ENCODE peak calls at places on chromosomes 5 and 9, in six cellular contexts. W is left ventricle myocardium inferior; R is hepatocyte; B is psoas muscle; I is RWPE1; S is CD4-positive, alpha-beta T cell. E is an unnamed sample.
A peak's percentile ranks its signal among the peaks of the same experiment; 100 is the strongest.

GRCh38 chr5:95781101-95781583 is 41.4 kb downstream of the GLRX start:
- DNase-seq in W (peak; percentile 78), R (peak; percentile 88), B (peak; percentile 88), I (peak; percentile 81), S (peak; percentile 57), E (peak; percentile 45)

GRCh38 chr5:178249191-178249989 is 16.8 kb upstream of the PHYKPL start:
- DNase-seq in W (peak; percentile 42), R (no peak), B (no peak), I (peak; percentile 58), S (no peak), E (peak; percentile 79)

GRCh38 chr5:32225445-32225844 is 51.3 kb upstream of the GOLPH3 start:
- DNase-seq in W (no peak), R (no peak), B (no peak), I (no peak), S (no peak), E (peak; percentile 44)

GRCh38 chr9:129748249-129748648 is 4.6 kb downstream of the PTGES start:
- DNase-seq in W (no peak), R (no peak), B (no peak), I (peak; percentile 65), S (no peak), E (no peak)

GRCh38 chr9:22528485-22528884 is 81.9 kb downstream of the DMRTA1 start:
- DNase-seq in W (no peak), R (peak; percentile 8), B (no peak), I (no peak), S (no peak), E (no peak)

GRCh38 chr9:137436761-137437600 is 4.2 kb downstream of the ENTPD8 start:
- DNase-seq in W (no peak), R (no peak), B (peak; percentile 23), I (no peak), S (no peak), E (no peak)

GRCh38 chr9:111276723-111277122 is 53.3 kb downstream of the OR2K2 start:
- DNase-seq in W (no peak), R (no peak), B (no peak), I (no peak), S (no peak), E (no peak)

GRCh38 chr9:118577121-118577520 is 792.1 kb downstream of the BRINP1 start:
- DNase-seq in W (no peak), R (no peak), B (no peak), I (peak; percentile 65), S (no peak), E (no peak)

GRCh38 chr9:25207402-25207801 is 470.8 kb downstream of the TUSC1 start:
- DNase-seq in W (no peak), R (no peak), B (no peak), I (no peak), S (no peak), E (no peak)

GRCh38 chr5:172559004-172559932 is 81.8 kb upstream of the NEURL1B start:
- DNase-seq in W (peak; percentile 71), R (peak; percentile 38), B (peak; percentile 77), I (peak; percentile 92), S (no peak), E (peak; percentile 54)

GRCh38 chr5:89735108-89735507 is 674.4 kb downstream of the CETN3 start:
- DNase-seq in W (no peak), R (no peak), B (no peak), I (no peak), S (no peak), E (no peak)

GRCh38 chr5:121273818-121274433 is 577.8 kb upstream of the FTMT start:
- DNase-seq in W (no peak), R (peak; percentile 63), B (no peak), I (peak; percentile 84), S (no peak), E (peak; percentile 31)

GRCh38 chr5:61306531-61307195 is 25.4 kb upstream of the ZSWIM6 start:
- DNase-seq in W (no peak), R (peak; percentile 76), B (no peak), I (no peak), S (no peak), E (peak; percentile 59)

GRCh38 chr9:35035851-35036701 is 36.3 kb downstream of the VCP start:
- DNase-seq in W (peak; percentile 71), R (no peak), B (peak; percentile 69), I (no peak), S (peak; percentile 38), E (peak; percentile 5)

GRCh38 chr5:173053041-173053440 is 3.1 kb upstream of the CREBRF start:
- DNase-seq in W (no peak), R (no peak), B (no peak), I (no peak), S (no peak), E (no peak)

GRCh38 chr5:73039082-73039481 is 81.3 kb upstream of the TMEM171 start:
- DNase-seq in W (no peak), R (no peak), B (no peak), I (no peak), S (no peak), E (no peak)

GRCh38 chr5:134547579-134547978 is 22.1 kb downstream of the JADE2 start:
- DNase-seq in W (peak; percentile 33), R (peak; percentile 51), B (peak; percentile 81), I (peak; percentile 75), S (no peak), E (no peak)

GRCh38 chr9:126326228-126327015 is at the start of gene MVB12B:
- DNase-seq in W (peak; percentile 46), R (peak; percentile 73), B (peak; percentile 78), I (peak; percentile 62), S (peak; percentile 38), E (no peak)

GRCh38 chr5:135210286-135211055 is 176.4 kb upstream of the PITX1 start:
- DNase-seq in W (no peak), R (no peak), B (no peak), I (no peak), S (no peak), E (no peak)

GRCh38 chr5:117336208-117336607 is 761.6 kb upstream of the SEMA6A start:
- DNase-seq in W (no peak), R (no peak), B (no peak), I (no peak), S (no peak), E (no peak)

GRCh38 chr5:110625376-110625999 is 101.0 kb downstream of the TMEM232 start:
- DNase-seq in W (no peak), R (peak; percentile 57), B (no peak), I (peak; percentile 25), S (no peak), E (peak; percentile 18)

GRCh38 chr9:112166176-112167140 is 8.6 kb downstream of the SUSD1 start:
- DNase-seq in W (no peak), R (peak; percentile 58), B (peak; percentile 70), I (peak; percentile 85), S (no peak), E (no peak)

GRCh38 chr5:179080724-179081123 is 20.6 kb downstream of the ZNF354C start:
- DNase-seq in W (no peak), R (no peak), B (no peak), I (no peak), S (no peak), E (no peak)

GRCh38 chr9:91836515-91836914 is 113.5 kb downstream of the ROR2 start:
- DNase-seq in W (peak; percentile 36), R (no peak), B (no peak), I (no peak), S (no peak), E (no peak)

GRCh38 chr9:95494416-95495371 is 22.1 kb downstream of the PTCH1 start:
- DNase-seq in W (no peak), R (peak; percentile 42), B (no peak), I (peak; percentile 66), S (peak; percentile 91), E (no peak)

GRCh38 chr9:91939953-91940352 is 10.1 kb downstream of the ROR2 start:
- DNase-seq in W (no peak), R (no peak), B (no peak), I (no peak), S (no peak), E (no peak)

GRCh38 chr9:78325343-78325742 is 28.4 kb downstream of the PSAT1 start:
- DNase-seq in W (no peak), R (peak; percentile 51), B (no peak), I (no peak), S (no peak), E (peak; percentile 28)

GRCh38 chr9:109118802-109119438 is 827 bp downstream of the TMEM245 start:
- DNase-seq in W (no peak), R (peak; percentile 23), B (peak; percentile 62), I (peak; percentile 54), S (no peak), E (no peak)

GRCh38 chr9:21696411-21696865 is 106.0 kb upstream of the MTAP start:
- DNase-seq in W (no peak), R (no peak), B (peak; percentile 43), I (no peak), S (no peak), E (no peak)

GRCh38 chr9:32395483-32396216 is 11.2 kb downstream of the ACO1 start:
- DNase-seq in W (peak; percentile 29), R (no peak), B (peak; percentile 78), I (peak; percentile 79), S (no peak), E (peak; percentile 83)
- TF ChIP-seq CTCF in W (peak; percentile 40), R (no peak), B (no peak), I (peak; percentile 39), S (no peak), E (peak; percentile 51)

DNA sequence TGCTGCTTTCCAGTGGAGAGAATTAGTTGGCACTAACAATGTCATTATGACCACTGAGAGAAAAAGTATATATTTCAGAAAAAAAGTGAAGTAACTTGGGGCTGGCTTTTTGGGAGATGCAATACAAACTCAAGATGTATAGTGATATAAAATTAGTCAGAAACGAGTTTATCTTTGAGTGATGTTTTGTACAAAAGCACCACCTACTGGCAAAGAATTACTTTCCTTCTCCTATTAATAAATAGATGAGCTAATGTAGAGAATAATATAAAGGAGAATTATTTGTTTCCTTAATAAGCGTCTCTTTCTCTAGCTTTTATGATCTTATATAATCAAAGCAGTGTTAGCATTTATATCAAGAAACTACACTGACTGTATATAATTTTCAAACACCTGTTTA is 158.8 kb downstream of the MEF2C start:
- DNase-seq in W (no peak), R (peak; percentile 20), B (no peak), I (no peak), S (no peak), E (no peak)
- TF ChIP-seq CTCF in W (peak; percentile 37), R (peak; percentile 55), B (no peak), I (no peak), S (no peak), E (no peak)

DNA sequence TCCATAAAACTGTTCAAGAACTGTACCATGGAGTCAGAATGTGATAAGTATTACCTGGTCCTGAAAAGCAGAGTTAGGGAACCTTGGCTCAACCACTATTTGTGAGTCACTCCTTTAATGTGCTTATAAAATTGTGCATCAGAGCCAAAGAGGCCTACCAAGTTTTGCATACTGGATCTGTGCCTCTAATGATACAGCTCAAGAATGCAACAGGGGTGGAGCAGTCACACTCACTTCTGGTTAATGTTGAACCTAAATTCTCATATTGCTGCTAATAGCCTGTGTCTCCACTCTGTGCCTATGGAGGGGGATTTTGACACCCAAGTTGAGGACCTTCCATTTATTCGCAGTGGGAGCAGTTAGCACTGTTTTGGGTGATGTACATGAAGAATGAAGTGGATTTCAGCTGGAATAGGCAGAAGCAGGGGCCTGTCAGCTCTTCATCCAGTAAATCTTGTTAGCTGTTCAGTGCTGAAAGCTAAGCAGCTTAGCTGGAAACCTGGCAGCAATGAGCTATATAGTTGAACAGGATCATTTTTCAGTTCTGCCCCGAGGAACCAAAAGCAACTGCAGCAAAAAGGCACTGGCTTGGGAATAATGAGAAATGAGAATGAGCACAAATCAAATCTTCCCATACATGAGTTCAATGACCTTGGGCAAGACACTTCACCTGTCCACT is 9.7 kb downstream of the SH3TC2 start:
- DNase-seq in W (no peak), R (no peak), B (no peak), I (peak; percentile 64), S (no peak), E (no peak)
- TF ChIP-seq CTCF in W (no peak), R (no peak), B (no peak), I (no peak), S (no peak), E (no peak)

GRCh38 chr9:134642385-134643181 is 980 bp downstream of the COL5A1 start:
- DNase-seq in W (peak; percentile 68), R (peak; percentile 68), B (peak; percentile 77), I (peak; percentile 83), S (no peak), E (peak; percentile 63)
- TF ChIP-seq CTCF in W (no peak), R (peak; percentile 30), B (no peak), I (no peak), S (no peak), E (peak; percentile 58)